ENCODE peak calls at places on chromosomes 2 and 18, in four cellular contexts. One of them, this sample, is unnamed.

GRCh38 chr2:212078103-212078502 is 460.5 kb downstream of the ERBB4 start:
- DNase-seq in psoas muscle: no peak
- DNase-seq in HFF-Myc: no peak
- DNase-seq in A673: no peak
- DNase-seq in this sample: no peak

GRCh38 chr2:230677182-230677946 is 35.3 kb upstream of the CAB39 start:
- DNase-seq in psoas muscle: no peak
- DNase-seq in HFF-Myc: no peak
- DNase-seq in A673: no peak
- DNase-seq in this sample: peak

GRCh38 chr2:189466656-189467055 is 25.4 kb downstream of the WDR75 start:
- DNase-seq in A673: peak
- DNase-seq in psoas muscle: no peak
- DNase-seq in HFF-Myc: no peak
- DNase-seq in this sample: peak

GRCh38 chr18:6004683-6005082 is 109.4 kb upstream of the TMEM200C start:
- DNase-seq in HFF-Myc: no peak
- DNase-seq in A673: no peak
- DNase-seq in psoas muscle: no peak
- DNase-seq in this sample: no peak

GRCh38 chr2:113829270-113829669 is 60.6 kb upstream of the ACTR3 start:
- DNase-seq in A673: no peak
- DNase-seq in HFF-Myc: no peak
- DNase-seq in psoas muscle: no peak
- DNase-seq in this sample: no peak

GRCh38 chr2:54657664-54658083 is 65.8 kb upstream of the EML6 start:
- DNase-seq in HFF-Myc: no peak
- DNase-seq in A673: peak
- DNase-seq in psoas muscle: peak
- DNase-seq in this sample: peak

GRCh38 chr2:121427187-121427689 is 103.4 kb upstream of the RNU4ATAC start:
- DNase-seq in psoas muscle: no peak
- DNase-seq in HFF-Myc: no peak
- DNase-seq in A673: no peak
- DNase-seq in this sample: peak

GRCh38 chr2:133674433-133675331 is 106.4 kb upstream of the NCKAP5 start:
- DNase-seq in HFF-Myc: peak
- DNase-seq in psoas muscle: peak
- DNase-seq in A673: peak
- DNase-seq in this sample: peak

GRCh38 chr18:45723921-45724320 is at the start of gene SLC14A1:
- DNase-seq in HFF-Myc: no peak
- DNase-seq in psoas muscle: no peak
- DNase-seq in A673: no peak
- DNase-seq in this sample: no peak

GRCh38 chr2:184363213-184363612 is 235.1 kb upstream of the ZNF804A start:
- DNase-seq in A673: no peak
- DNase-seq in psoas muscle: no peak
- DNase-seq in HFF-Myc: no peak
- DNase-seq in this sample: no peak

GRCh38 chr2:85430780-85431601 is 12.5 kb downstream of the SH2D6 start:
- DNase-seq in psoas muscle: no peak
- DNase-seq in HFF-Myc: no peak
- DNase-seq in A673: no peak
- DNase-seq in this sample: no peak

GRCh38 chr2:163610817-163611556 is 124.8 kb downstream of the FIGN start:
- DNase-seq in A673: peak
- DNase-seq in psoas muscle: no peak
- DNase-seq in HFF-Myc: no peak
- DNase-seq in this sample: peak

GRCh38 chr2:239929504-239929903 is 95.6 kb downstream of the NDUFA10 start:
- DNase-seq in HFF-Myc: no peak
- DNase-seq in A673: no peak
- DNase-seq in psoas muscle: no peak
- DNase-seq in this sample: no peak

GRCh38 chr2:239927424-239927981 is 97.6 kb downstream of the NDUFA10 start:
- DNase-seq in psoas muscle: no peak
- DNase-seq in A673: peak
- DNase-seq in HFF-Myc: peak
- DNase-seq in this sample: peak

GRCh38 chr2:239930378-239930777 is 94.8 kb downstream of the NDUFA10 start:
- DNase-seq in HFF-Myc: no peak
- DNase-seq in A673: no peak
- DNase-seq in psoas muscle: no peak
- DNase-seq in this sample: no peak

GRCh38 chr2:239928457-239929350 is 96.4 kb downstream of the NDUFA10 start:
- DNase-seq in A673: no peak
- DNase-seq in psoas muscle: no peak
- DNase-seq in HFF-Myc: no peak
- DNase-seq in this sample: no peak

DNA sequence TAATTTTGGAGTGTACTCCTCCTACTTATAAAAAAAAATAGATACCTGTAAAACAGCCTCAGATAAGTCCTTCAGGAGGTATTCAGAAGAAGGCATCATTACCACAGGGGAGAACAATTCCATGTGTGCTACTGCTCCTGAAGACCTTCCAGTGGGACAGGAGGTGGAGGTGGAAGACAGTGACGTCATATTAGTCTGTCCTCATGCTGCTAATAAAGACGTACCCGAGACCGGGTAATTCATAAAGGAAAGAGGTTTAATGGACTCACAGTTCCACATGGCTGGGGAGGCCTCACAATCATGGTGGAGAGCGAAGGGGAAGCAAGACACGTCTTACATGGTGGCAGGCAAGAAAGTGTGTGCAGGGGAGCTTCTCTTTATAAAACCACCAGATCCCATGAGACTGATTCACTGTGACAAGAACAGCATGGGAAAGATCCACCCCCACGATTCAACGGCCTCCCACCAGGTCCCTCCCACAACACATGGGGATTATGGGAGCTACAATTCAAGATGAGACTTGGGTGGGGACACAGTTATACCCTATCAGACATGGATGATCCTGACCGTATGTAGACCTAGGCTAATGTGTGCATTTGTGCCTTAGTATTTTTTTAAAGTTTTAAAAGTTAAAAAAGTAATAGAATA is 98.4 kb downstream of the NDUFA10 start:
- DNase-seq in psoas muscle: no peak
- DNase-seq in HFF-Myc: no peak
- DNase-seq in A673: peak
- DNase-seq in this sample: peak
- H3K4me3 ChIP-seq in psoas muscle: no peak
- H3K4me3 ChIP-seq in HFF-Myc: no peak
- H3K4me3 ChIP-seq in A673: no peak
- H3K4me3 ChIP-seq in this sample: no peak

DNA sequence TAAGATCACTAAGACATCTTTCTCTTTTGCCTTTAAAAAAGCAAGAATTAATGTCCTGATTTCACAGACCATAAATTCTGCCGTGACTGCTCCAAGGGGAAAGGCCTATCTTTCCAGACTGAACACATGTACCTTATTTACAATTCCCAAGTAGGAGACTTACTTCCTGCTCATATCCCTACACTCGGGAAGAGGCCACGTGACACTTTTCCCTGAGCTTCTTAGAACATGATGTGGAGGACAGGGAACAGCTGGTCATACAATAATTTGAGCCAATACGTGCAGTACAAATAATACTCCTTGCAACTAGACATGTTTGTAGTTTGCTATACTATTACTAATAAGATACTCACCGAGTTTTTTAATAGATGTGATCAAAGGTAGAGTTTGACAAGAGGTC is 256.4 kb downstream of the SP3 start:
- DNase-seq in HFF-Myc: no peak
- DNase-seq in A673: no peak
- DNase-seq in psoas muscle: no peak
- DNase-seq in this sample: no peak
- TF ChIP-seq CTCF in HFF-Myc: no peak
- TF ChIP-seq CTCF in A673: no peak
- TF ChIP-seq CTCF in psoas muscle: no peak
- TF ChIP-seq CTCF in this sample: no peak

DNA sequence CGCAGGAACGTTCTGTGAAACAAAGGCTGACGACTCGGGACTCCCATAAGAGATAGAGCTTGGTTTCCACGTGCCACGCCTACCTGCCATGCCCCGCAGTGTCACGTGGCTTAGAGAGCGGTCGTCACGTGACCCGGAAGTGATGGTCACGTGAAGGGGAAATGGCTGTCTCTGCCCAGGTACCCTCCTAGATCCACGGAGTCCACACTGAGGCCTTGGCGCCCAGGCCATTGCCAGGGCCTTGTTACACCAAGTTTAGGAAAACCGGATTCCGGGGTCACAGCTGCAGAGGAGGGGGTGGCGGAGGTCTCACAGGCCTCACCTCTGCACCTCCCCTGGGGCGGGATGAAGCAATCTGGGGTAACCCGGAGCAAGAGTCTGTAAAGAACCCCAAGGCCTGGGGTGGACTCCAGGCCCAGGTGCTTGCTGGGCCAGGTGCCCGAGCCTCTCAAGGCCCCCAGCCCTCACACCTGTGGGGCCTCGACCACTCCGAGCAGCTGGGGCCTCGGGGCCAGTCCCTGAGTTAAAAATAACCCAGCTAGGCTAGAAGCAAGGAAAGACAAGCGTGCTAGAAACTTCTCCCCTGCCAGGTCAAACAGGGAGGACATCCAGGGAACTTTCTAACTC is 113.5 kb upstream of the ZNF236 start:
- DNase-seq in HFF-Myc: no peak
- DNase-seq in A673: no peak
- DNase-seq in psoas muscle: no peak
- DNase-seq in this sample: no peak
- H3K4me3 ChIP-seq in HFF-Myc: no peak
- H3K4me3 ChIP-seq in A673: no peak
- H3K4me3 ChIP-seq in psoas muscle: no peak
- H3K4me3 ChIP-seq in this sample: no peak

GRCh38 chr2:101401906-101402305 is 14.6 kb upstream of the CREG2 start:
- DNase-seq in psoas muscle: no peak
- DNase-seq in HFF-Myc: no peak
- DNase-seq in A673: no peak
- DNase-seq in this sample: no peak
- TF ChIP-seq CTCF in psoas muscle: no peak
- TF ChIP-seq CTCF in HFF-Myc: no peak
- TF ChIP-seq CTCF in A673: peak
- TF ChIP-seq CTCF in this sample: no peak

GRCh38 chr2:36562245-36562644 is 35.7 kb downstream of the FEZ2 start:
- DNase-seq in HFF-Myc: no peak
- DNase-seq in A673: peak
- DNase-seq in psoas muscle: no peak
- DNase-seq in this sample: peak

GRCh38 chr2:36561223-36561944 is 36.6 kb downstream of the FEZ2 start:
- DNase-seq in psoas muscle: no peak
- DNase-seq in A673: peak
- DNase-seq in HFF-Myc: peak
- DNase-seq in this sample: peak

GRCh38 chr2:36556847-36557246 is 41.1 kb downstream of the FEZ2 start:
- DNase-seq in A673: no peak
- DNase-seq in psoas muscle: no peak
- DNase-seq in HFF-Myc: no peak
- DNase-seq in this sample: peak

GRCh38 chr2:36560726-36561125 is 37.2 kb downstream of the FEZ2 start:
- DNase-seq in HFF-Myc: no peak
- DNase-seq in A673: no peak
- DNase-seq in psoas muscle: no peak
- DNase-seq in this sample: no peak

GRCh38 chr2:36559221-36559942 is 38.6 kb downstream of the FEZ2 start:
- DNase-seq in psoas muscle: no peak
- DNase-seq in HFF-Myc: no peak
- DNase-seq in A673: no peak
- DNase-seq in this sample: no peak
- H3K4me3 ChIP-seq in psoas muscle: no peak
- H3K4me3 ChIP-seq in HFF-Myc: no peak
- H3K4me3 ChIP-seq in A673: no peak
- H3K4me3 ChIP-seq in this sample: no peak

DNA sequence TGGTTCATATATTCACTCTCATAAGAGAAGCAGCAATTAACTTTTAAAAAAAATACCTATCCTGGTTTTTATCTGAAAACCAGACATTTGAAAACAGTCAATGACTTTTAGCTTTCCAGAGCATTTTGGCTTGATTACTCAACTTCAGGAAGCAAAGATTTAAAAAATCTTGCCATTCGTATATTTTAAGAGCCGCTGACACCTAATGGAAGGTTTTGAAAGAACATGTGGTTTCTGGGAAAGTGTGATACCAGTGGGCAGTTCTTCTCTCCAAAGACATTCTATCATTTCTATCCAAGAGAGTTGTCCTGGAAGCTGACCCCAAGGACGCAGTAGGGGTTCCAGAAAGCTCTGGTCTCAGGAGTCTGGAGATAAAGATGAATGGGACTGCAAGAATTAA is 234.7 kb downstream of the TTC32 start:
- DNase-seq in A673: peak
- DNase-seq in HFF-Myc: no peak
- DNase-seq in psoas muscle: no peak
- DNase-seq in this sample: peak
- TF ChIP-seq CTCF in A673: peak
- TF ChIP-seq CTCF in HFF-Myc: no peak
- TF ChIP-seq CTCF in psoas muscle: no peak
- TF ChIP-seq CTCF in this sample: peak

GRCh38 chr2:46574457-46575354 is 95.3 kb downstream of the TMEM247 start:
- DNase-seq in A673: no peak
- DNase-seq in psoas muscle: no peak
- DNase-seq in HFF-Myc: no peak
- DNase-seq in this sample: no peak
- H3K4me3 ChIP-seq in A673: no peak
- H3K4me3 ChIP-seq in psoas muscle: peak
- H3K4me3 ChIP-seq in HFF-Myc: no peak
- H3K4me3 ChIP-seq in this sample: no peak

DNA sequence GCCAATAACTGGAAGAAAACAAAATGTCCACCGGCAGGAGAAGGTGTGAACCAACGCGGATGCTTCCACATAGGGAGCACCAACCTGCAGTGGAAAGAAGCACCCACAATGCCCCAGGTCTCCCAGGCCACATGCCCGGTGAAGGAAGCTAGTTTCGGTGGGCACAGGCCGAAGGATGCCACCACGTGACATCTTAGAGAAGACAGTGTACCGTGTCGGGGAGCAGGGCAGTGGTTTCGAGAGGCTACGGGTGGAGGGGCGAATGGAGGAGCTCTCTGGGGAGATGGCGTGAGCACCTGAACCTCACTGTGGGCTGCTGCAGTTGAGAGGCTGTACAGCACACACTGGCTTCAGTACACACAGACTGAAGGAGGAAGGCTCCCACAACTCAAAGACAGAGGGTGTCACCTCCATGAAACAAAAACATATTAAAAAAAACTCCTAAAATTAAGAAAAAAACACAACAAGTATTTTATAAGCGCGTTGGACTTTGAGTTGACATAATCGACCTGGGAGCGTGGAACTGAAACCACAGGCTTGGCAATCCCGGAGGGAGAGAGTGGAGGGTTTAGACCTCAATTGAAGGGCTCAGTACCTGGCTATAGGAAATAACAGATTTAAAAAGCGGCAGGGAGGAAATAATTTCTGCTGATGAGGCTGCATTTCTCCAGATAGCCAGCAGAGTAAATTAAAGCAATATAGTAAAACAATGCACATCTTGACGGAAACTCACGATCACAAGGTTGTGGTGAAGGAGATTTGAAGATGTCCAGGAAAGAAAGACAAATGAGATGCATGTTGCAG is 160.1 kb downstream of the RTP5 start:
- DNase-seq in HFF-Myc: no peak
- DNase-seq in psoas muscle: no peak
- DNase-seq in A673: no peak
- DNase-seq in this sample: no peak
- TF ChIP-seq CTCF in HFF-Myc: no peak
- TF ChIP-seq CTCF in psoas muscle: no peak
- TF ChIP-seq CTCF in A673: no peak
- TF ChIP-seq CTCF in this sample: no peak

This sample was measured in fibroblast of mammary gland.